ENCODE peak calls at places on chromosomes 1 and 21, in five cellular contexts. R is OCI-LY7, D is iris pigment epithelial cell, Q is transverse colon, M is fibroblast of gingiva. X is an unnamed sample.

GRCh38 chr21:29496337-29496736 is 197.6 kb downstream of the BACH1 start:
- DNase-seq in R (no peak), M (no peak), D (no peak), Q (no peak), X (no peak)

GRCh38 chr21:31554511-31555022 is 104.9 kb upstream of the SOD1 start:
- DNase-seq in D (peak), Q (no peak), M (no peak), R (no peak), X (no peak)

GRCh38 chr1:94886361-94886760 is 40.5 kb downstream of the CNN3 start:
- DNase-seq in M (no peak), D (no peak), Q (no peak), R (no peak), X (no peak)

GRCh38 chr21:26148071-26148470 is 22.5 kb downstream of the APP start:
- DNase-seq in R (no peak), D (no peak), Q (no peak), M (peak), X (no peak)

GRCh38 chr1:95049935-95050334 is 22.8 kb downstream of the ALG14 start:
- DNase-seq in Q (no peak), R (no peak), D (no peak), M (no peak), X (no peak)

GRCh38 chr1:231337043-231337471 is 595 bp downstream of the EXOC8 start:
- DNase-seq in M (no peak), Q (no peak), R (no peak), D (peak), X (no peak)

GRCh38 chr1:166165661-166166399 is 971 bp downstream of the FAM78B start:
- DNase-seq in R (no peak), M (peak), Q (peak), D (peak), X (no peak)

GRCh38 chr1:8370046-8370881 is 52.4 kb downstream of the SLC45A1 start:
- DNase-seq in D (no peak), Q (no peak), M (no peak), R (no peak), X (no peak)

GRCh38 chr21:44085491-44086321 is 21.5 kb upstream of the PWP2 start:
- DNase-seq in M (no peak), Q (no peak), D (peak), R (no peak), X (no peak)

GRCh38 chr1:195141294-195141693 is 1466.9 kb downstream of the KCNT2 start:
- DNase-seq in D (no peak), Q (no peak), M (no peak), R (peak), X (no peak)

GRCh38 chr1:234490789-234491479 is 12.0 kb upstream of the TARBP1 start:
- DNase-seq in M (no peak), Q (no peak), D (no peak), R (no peak), X (no peak)

GRCh38 chr21:21046063-21046462 is 47.9 kb downstream of the NCAM2 start:
- DNase-seq in M (no peak), D (no peak), R (no peak), Q (no peak), X (no peak)

GRCh38 chr1:158248122-158248521 is 6.1 kb upstream of the CD1A start:
- DNase-seq in R (peak), M (no peak), Q (peak), D (no peak), X (no peak)

GRCh38 chr1:193568451-193568985 is 382.1 kb upstream of the B3GALT2 start:
- DNase-seq in Q (no peak), D (no peak), M (no peak), R (no peak), X (no peak)

GRCh38 chr21:44418876-44419230 is 36.5 kb upstream of the LRRC3 start:
- DNase-seq in R (no peak), M (no peak), D (no peak), Q (no peak), X (no peak)

GRCh38 chr1:9784508-9785133 is 39.1 kb downstream of the CLSTN1 start:
- DNase-seq in R (peak), D (peak), M (peak), Q (peak), X (peak)

GRCh38 chr1:67832737-67833594 is at the start of gene GNG12:
- DNase-seq in R (no peak), Q (peak), M (peak), D (peak), X (peak)

GRCh38 chr1:193558491-193559028 is 372.1 kb upstream of the B3GALT2 start:
- DNase-seq in M (peak), R (no peak), Q (no peak), D (peak), X (no peak)

GRCh38 chr1:24555591-24556413 is at the start of gene NCMAP:
- DNase-seq in R (peak), D (no peak), M (no peak), Q (peak), X (peak)

GRCh38 chr21:45261093-45261492 is 26.6 kb downstream of the POFUT2 start:
- DNase-seq in R (no peak), Q (no peak), D (no peak), M (no peak), X (no peak)

GRCh38 chr1:106268070-106268469 is 788.4 kb upstream of the PRMT6 start:
- DNase-seq in R (no peak), M (peak), Q (no peak), D (no peak), X (no peak)

GRCh38 chr1:155064109-155064812 is 721 bp downstream of the EFNA4 start:
- DNase-seq in D (peak), M (no peak), R (peak), Q (peak), X (no peak)

GRCh38 chr1:114428083-114428754 is 82.8 kb downstream of the TRIM33 start:
- DNase-seq in M (peak), D (peak), Q (no peak), R (peak), X (no peak)

GRCh38 chr21:42063578-42064521 is 7.3 kb upstream of the UMODL1 start:
- DNase-seq in D (no peak), M (no peak), R (peak), Q (peak), X (peak)

GRCh38 chr1:1946540-1946939 is 27.5 kb upstream of the TMEM52 start:
- DNase-seq in R (no peak), D (peak), M (peak), Q (no peak), X (no peak)

GRCh38 chr1:2824999-2825398 is 23.5 kb upstream of the TTC34 start:
- DNase-seq in D (no peak), R (no peak), M (no peak), Q (no peak), X (no peak)

GRCh38 chr21:41762236-41762635 is 4.6 kb downstream of the RIPK4 start:
- DNase-seq in Q (no peak), D (no peak), M (no peak), R (no peak), X (no peak)

GRCh38 chr21:42003051-42003461 is 7.1 kb downstream of the ZBTB21 start:
- DNase-seq in M (no peak), Q (no peak), R (no peak), D (peak), X (no peak)

GRCh38 chr21:17612023-17612564 is 607 bp downstream of the BTG3 start:
- DNase-seq in Q (peak), D (peak), M (peak), R (peak), X (no peak)

GRCh38 chr21:17550671-17551308 is 37.9 kb downstream of the CXADR start:
- DNase-seq in M (no peak), R (no peak), D (peak), Q (no peak), X (no peak)

GRCh38 chr1:110207831-110208230 is 2.3 kb upstream of the KCNC4 start:
- DNase-seq in M (peak), Q (peak), D (peak), R (peak), X (peak)

GRCh38 chr1:177010246-177010825 is 154.2 kb downstream of the ASTN1 start:
- DNase-seq in D (no peak), Q (no peak), M (no peak), R (no peak), X (no peak)